ENCODE peak calls at places on chromosomes 4 and X, in nine cellular contexts. N, R, Z, T, O, S, A, X and D are unnamed samples.

GRCh38 chrX:15167826-15168225 is 102.1 kb downstream of the ASB9 start:
- DNase-seq in Z (no peak), X (no peak), S (no peak), T (no peak), O (no peak), A (peak; percentile 19), R (no peak), N (no peak), D (no peak)

GRCh38 chrX:5306654-5307121 is 922.0 kb downstream of the NLGN4X start:
- DNase-seq in O (no peak), N (no peak), R (no peak), S (no peak), A (no peak), Z (no peak), X (no peak), T (no peak), D (no peak)

GRCh38 chr4:72468904-72469502 is 100.0 kb downstream of the ADAMTS3 start:
- DNase-seq in N (no peak), S (no peak), O (peak; percentile 52), Z (no peak), A (no peak), T (no peak), R (no peak), X (no peak), D (peak; percentile 12)

GRCh38 chr4:139666735-139667266 is 1.2 kb downstream of the MGST2 start:
- DNase-seq in R (no peak), Z (no peak), N (no peak), S (no peak), A (no peak), X (no peak), T (peak; percentile 43), O (peak; percentile 67), D (no peak)

GRCh38 chr4:140020457-140021361 is 133.3 kb downstream of the MAML3 start:
- DNase-seq in A (no peak), X (no peak), N (no peak), T (no peak), R (no peak), Z (no peak), S (no peak), O (no peak), D (no peak)

GRCh38 chrX:33307954-33308353 is 96.6 kb upstream of the DMD start:
- DNase-seq in S (no peak), A (no peak), R (no peak), T (no peak), Z (no peak), X (no peak), N (no peak), O (peak; percentile 2), D (no peak)

GRCh38 chr4:3440979-3441500 is 728 bp upstream of the HGFAC start:
- DNase-seq in X (no peak), S (no peak), O (peak; percentile 7), Z (no peak), N (no peak), T (no peak), R (no peak), A (no peak), D (no peak)

GRCh38 chrX:1661048-1661921 is 46.4 kb downstream of the ASMT start:
- DNase-seq in N (peak; percentile 79), A (no peak), Z (peak; percentile 96), X (peak; percentile 81), T (peak; percentile 51), O (no peak), R (no peak), S (peak; percentile 22), D (no peak)

GRCh38 chr4:188934320-188934975 is 795.2 kb downstream of the TRIML1 start:
- DNase-seq in O (peak; percentile 2), N (no peak), Z (no peak), X (no peak), T (no peak), R (no peak), S (no peak), A (no peak), D (no peak)

GRCh38 chr4:188930822-188931221 is 791.6 kb downstream of the TRIML1 start:
- DNase-seq in R (no peak), N (no peak), S (no peak), T (no peak), Z (no peak), X (no peak), A (no peak), O (no peak), D (no peak)
- H3K9me3 ChIP-seq in R (no peaks in the 10 kb centered on the region), N (no peaks in the 10 kb centered on the region), S (no peaks in the 10 kb centered on the region), T (peaks cover 5% of the 10 kb centered on the region), Z (no peaks in the 10 kb centered on the region), X (no peaks in the 10 kb centered on the region), A (peaks cover 8% of the 10 kb centered on the region), O (no peaks in the 10 kb centered on the region), D (no peaks in the 10 kb centered on the region)

DNA sequence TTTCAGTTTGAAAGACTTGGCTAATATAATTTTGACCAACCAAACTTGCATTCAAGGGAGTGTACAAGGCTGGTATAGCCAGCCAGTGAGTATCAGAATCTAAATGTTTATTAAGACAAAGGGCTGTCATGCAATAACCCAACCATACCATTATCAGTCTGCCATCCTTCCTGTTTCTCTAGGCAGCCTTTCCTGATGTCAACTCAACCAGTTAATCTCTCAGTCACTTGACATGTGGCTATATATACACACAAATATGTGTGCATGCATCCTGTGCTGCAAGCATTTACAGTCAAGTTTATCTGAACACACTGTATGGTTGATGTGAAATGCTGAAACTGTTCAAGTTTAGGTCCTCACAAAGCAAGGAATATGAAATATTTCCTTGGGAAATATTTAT is 17.2 kb downstream of the BTK start:
- DNase-seq in A (no peak), T (no peak), O (no peak), X (no peak), Z (no peak), R (no peak), S (no peak), N (no peak), D (no peak)
- H3K36me3 ChIP-seq in A (no peaks in the 10 kb centered on the region), T (no peaks in the 10 kb centered on the region), O (no peaks in the 10 kb centered on the region), X (no peaks in the 10 kb centered on the region), Z (no peaks in the 10 kb centered on the region), R (no peaks in the 10 kb centered on the region), S (no peaks in the 10 kb centered on the region), N (no peaks in the 10 kb centered on the region), D (no peaks in the 10 kb centered on the region)

DNA sequence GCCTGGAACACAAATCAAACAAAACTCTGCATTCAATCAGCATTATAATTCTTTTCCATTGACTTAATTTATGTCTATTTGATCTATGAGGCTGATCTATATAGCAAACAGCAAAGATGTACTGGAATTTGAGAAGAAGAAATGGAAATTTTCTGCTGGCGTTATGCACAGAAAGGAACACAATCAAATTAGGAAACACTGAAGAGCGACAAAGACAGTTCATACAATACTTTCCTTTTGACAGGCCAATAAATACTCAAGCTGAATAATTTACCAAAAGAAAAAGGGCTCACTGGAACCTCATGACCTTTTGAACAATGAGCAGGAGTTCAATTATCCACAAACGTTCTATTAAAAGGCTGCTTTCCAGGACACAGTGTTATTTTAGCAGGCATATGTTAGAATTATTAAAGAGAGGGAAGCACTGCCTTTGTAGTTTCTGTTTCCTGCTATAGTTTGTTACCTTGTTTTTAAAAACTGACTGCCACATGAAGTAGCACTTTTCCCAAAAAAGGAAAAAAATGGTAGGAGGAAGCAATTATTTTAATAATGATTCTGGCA is 8.1 kb downstream of the PDHA2 start:
- DNase-seq in X (no peak), T (no peak), R (no peak), N (no peak), O (no peak), A (no peak), Z (no peak), S (no peak), D (no peak)
- H3K9me3 ChIP-seq in X (no peaks in the 10 kb centered on the region), T (no peaks in the 10 kb centered on the region), R (no peaks in the 10 kb centered on the region), N (no peaks in the 10 kb centered on the region), O (no peaks in the 10 kb centered on the region), A (no peaks in the 10 kb centered on the region), Z (no peaks in the 10 kb centered on the region), S (no peaks in the 10 kb centered on the region), D (no peaks in the 10 kb centered on the region)

DNA sequence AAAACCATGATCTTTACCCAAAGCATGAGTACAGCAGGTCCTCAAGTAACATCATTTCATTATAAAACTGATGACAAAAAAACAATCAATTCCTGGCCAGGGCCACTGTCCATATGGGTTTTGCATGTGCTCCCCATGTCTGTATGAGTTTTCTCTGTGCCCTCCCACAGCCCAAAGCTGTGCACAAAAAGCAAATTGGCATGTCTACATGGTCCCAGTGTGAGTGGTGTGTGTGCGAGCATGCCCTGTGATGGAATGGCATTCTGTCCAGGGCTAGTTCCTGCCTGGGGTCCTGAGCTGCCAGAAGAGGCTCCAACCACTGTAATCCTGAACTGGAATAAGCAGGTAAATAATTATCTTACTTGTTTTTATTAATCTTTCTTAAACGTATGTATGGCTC is 28.4 kb downstream of the SMARCA1 start:
- DNase-seq in S (no peak), O (no peak), T (no peak), X (no peak), N (no peak), R (no peak), Z (no peak), A (no peak), D (no peak)
- H3K36me3 ChIP-seq in S (no peaks in the 10 kb centered on the region), O (peaks cover 38% of the 10 kb centered on the region), T (peaks cover 4% of the 10 kb centered on the region), X (no peaks in the 10 kb centered on the region), N (no peaks in the 10 kb centered on the region), R (no peaks in the 10 kb centered on the region), Z (no peaks in the 10 kb centered on the region), A (peaks cover 47% of the 10 kb centered on the region), D (no peaks in the 10 kb centered on the region)